ENCODE peak calls at places on chromosome 10, in four cellular contexts. K is endothelial cell, S is SJSA1, T is HuH-7. B is an unnamed sample.

GRCh38 chr10:7193369-7193768 is 217.5 kb downstream of the SFMBT2 start:
- DNase-seq in K (no peak), S (no peak), T (no peak), B (no peak)

GRCh38 chr10:6649107-6649720 is 69.1 kb upstream of the PRKCQ start:
- DNase-seq in K (no peak), S (no peak), T (no peak), B (no peak)

GRCh38 chr10:121900443-121901174 is 27.2 kb downstream of the ATE1 start:
- DNase-seq in K (peak), S (peak), T (peak), B (no peak)

GRCh38 chr10:70117646-70118045 is 15.0 kb downstream of the AIFM2 start:
- DNase-seq in K (no peak), S (no peak), T (no peak), B (no peak)

GRCh38 chr10:71948496-71949067 is 15.6 kb upstream of the CHST3 start:
- DNase-seq in K (no peak), S (no peak), T (no peak), B (no peak)

GRCh38 chr10:7513936-7514335 is 103.1 kb upstream of the SFMBT2 start:
- DNase-seq in K (no peak), S (no peak), T (no peak), B (no peak)

GRCh38 chr10:75019360-75019759 is 92.1 kb upstream of the SAMD8 start:
- DNase-seq in K (no peak), S (peak), T (no peak), B (peak)

GRCh38 chr10:62095341-62096071 is 173.1 kb downstream of the RTKN2 start:
- DNase-seq in K (no peak), S (peak), T (no peak), B (no peak)

GRCh38 chr10:126465771-126466170 is 77.5 kb upstream of the ADAM12 start:
- DNase-seq in K (no peak), S (no peak), T (no peak), B (no peak)

GRCh38 chr10:16441106-16441850 is 4.5 kb downstream of the PTER start:
- DNase-seq in K (no peak), S (no peak), T (no peak), B (no peak)

GRCh38 chr10:62961951-62962523 is 145.9 kb upstream of the EGR2 start:
- DNase-seq in K (no peak), S (no peak), T (no peak), B (no peak)

GRCh38 chr10:17088118-17088806 is 41.3 kb downstream of the CUBN start:
- DNase-seq in K (no peak), S (peak), T (no peak), B (no peak)

GRCh38 chr10:33801705-33802104 is 467.2 kb upstream of the NRP1 start:
- DNase-seq in K (no peak), S (no peak), T (peak), B (no peak)

GRCh38 chr10:21421794-21422193 is 103.7 kb downstream of the SKIDA1 start:
- DNase-seq in K (no peak), S (no peak), T (no peak), B (no peak)

GRCh38 chr10:53601260-53601875 is 828.8 kb upstream of the MBL2 start:
- DNase-seq in K (no peak), S (no peak), T (no peak), B (no peak)

GRCh38 chr10:70722820-70723424 is 50.6 kb downstream of the ADAMTS14 start:
- DNase-seq in K (no peak), S (peak), T (no peak), B (no peak)

GRCh38 chr10:27741173-27742091 is 4.2 kb downstream of the MKX start:
- DNase-seq in K (peak), S (no peak), T (no peak), B (no peak)

GRCh38 chr10:131214521-131215244 is 96.8 kb downstream of the TCERG1L start:
- DNase-seq in K (no peak), S (no peak), T (no peak), B (no peak)

GRCh38 chr10:95391570-95392249 is 100.9 kb upstream of the PDLIM1 start:
- DNase-seq in K (no peak), S (no peak), T (no peak), B (no peak)

GRCh38 chr10:13834581-13835286 is 248.0 kb downstream of the PRPF18 start:
- DNase-seq in K (no peak), S (no peak), T (no peak), B (no peak)

GRCh38 chr10:30747633-30748032 is 118.1 kb upstream of the LYZL2 start:
- DNase-seq in K (no peak), S (no peak), T (no peak), B (no peak)

GRCh38 chr10:127398140-127398966 is 150.8 kb upstream of the NPS start:
- DNase-seq in K (no peak), S (peak), T (no peak), B (no peak)

GRCh38 chr10:86046845-86047460 is 319.6 kb downstream of the GRID1 start:
- DNase-seq in K (no peak), S (no peak), T (no peak), B (no peak)

GRCh38 chr10:66782776-66783175 is 143.1 kb upstream of the LRRTM3 start:
- DNase-seq in K (no peak), S (no peak), T (no peak), B (no peak)

GRCh38 chr10:110765513-110766375 is 106.0 kb upstream of the PDCD4 start:
- DNase-seq in K (no peak), S (no peak), T (no peak), B (no peak)

GRCh38 chr10:130392031-130392430 is 255.8 kb downstream of the GLRX3 start:
- DNase-seq in K (no peak), S (no peak), T (no peak), B (no peak)

GRCh38 chr10:26733750-26734568 is 36.5 kb downstream of the PDSS1 start:
- DNase-seq in K (no peak), S (no peak), T (peak), B (no peak)

GRCh38 chr10:50582061-50582460 is 41.7 kb downstream of the SGMS1 start:
- DNase-seq in K (no peak), S (no peak), T (no peak), B (no peak)

GRCh38 chr10:127990846-127991542 is 84.1 kb downstream of the PTPRE start:
- DNase-seq in K (no peak), S (peak), T (no peak), B (peak)

GRCh38 chr10:68305889-68306288 is 26.0 kb upstream of the HNRNPH3 start:
- DNase-seq in K (no peak), S (no peak), T (no peak), B (no peak)

B was measured in naive thymus-derived CD4-positive, alpha-beta T cell.